ENCODE peak calls at places on chromosomes 13 and 19, in eight cellular contexts. One of them, this sample, is unnamed.

GRCh38 chr13:85265296-85265695 is 533.9 kb downstream of the SLITRK6 start:
- DNase-seq in NCI-H226: no peak
- DNase-seq in SW 1271: no peak
- DNase-seq in activated effector memory CD4-positive, alpha-beta T cell treated with anti-CD3 and anti-CD28 coated beads, Interleukin-2, amount 50 U/mL, for 16 hours: no peak
- DNase-seq in esophagus muscularis mucosa: no peak
- DNase-seq in stimulated activated CD4-positive, alpha-beta T cell treated with anti-CD3 and anti-CD28 coated beads, Interleukin-2, amount 100 ng/mL, for 48 hours: no peak
- DNase-seq in IMR-90: no peak
- DNase-seq in AG09309: no peak
- DNase-seq in this sample: no peak

GRCh38 chr13:33997574-33997973 is 179.6 kb downstream of the RFC3 start:
- DNase-seq in NCI-H226: no peak
- DNase-seq in SW 1271: no peak
- DNase-seq in activated effector memory CD4-positive, alpha-beta T cell treated with anti-CD3 and anti-CD28 coated beads, Interleukin-2, amount 50 U/mL, for 16 hours: no peak
- DNase-seq in esophagus muscularis mucosa: no peak
- DNase-seq in stimulated activated CD4-positive, alpha-beta T cell treated with anti-CD3 and anti-CD28 coated beads, Interleukin-2, amount 100 ng/mL, for 48 hours: no peak
- DNase-seq in IMR-90: no peak
- DNase-seq in AG09309: no peak
- DNase-seq in this sample: no peak

GRCh38 chr19:13155472-13156284 is 5.5 kb downstream of the IER2 start:
- DNase-seq in NCI-H226: peak; percentile 86
- DNase-seq in SW 1271: peak; percentile 41
- DNase-seq in activated effector memory CD4-positive, alpha-beta T cell treated with anti-CD3 and anti-CD28 coated beads, Interleukin-2, amount 50 U/mL, for 16 hours: peak; percentile 90
- DNase-seq in esophagus muscularis mucosa: peak; percentile 93
- DNase-seq in stimulated activated CD4-positive, alpha-beta T cell treated with anti-CD3 and anti-CD28 coated beads, Interleukin-2, amount 100 ng/mL, for 48 hours: no peak
- DNase-seq in IMR-90: peak; percentile 76
- DNase-seq in AG09309: no peak
- DNase-seq in this sample: peak; percentile 74

GRCh38 chr19:42563352-42564210 is 31.1 kb downstream of the CEACAM8 start:
- DNase-seq in NCI-H226: peak; percentile 46
- DNase-seq in SW 1271: peak; percentile 15
- DNase-seq in activated effector memory CD4-positive, alpha-beta T cell treated with anti-CD3 and anti-CD28 coated beads, Interleukin-2, amount 50 U/mL, for 16 hours: no peak
- DNase-seq in esophagus muscularis mucosa: no peak
- DNase-seq in stimulated activated CD4-positive, alpha-beta T cell treated with anti-CD3 and anti-CD28 coated beads, Interleukin-2, amount 100 ng/mL, for 48 hours: no peak
- DNase-seq in IMR-90: peak; percentile 39
- DNase-seq in AG09309: peak; percentile 10
- DNase-seq in this sample: peak; percentile 49

GRCh38 chr19:8466018-8466417 is 21.2 kb downstream of the HNRNPM start:
- DNase-seq in NCI-H226: no peak
- DNase-seq in SW 1271: no peak
- DNase-seq in activated effector memory CD4-positive, alpha-beta T cell treated with anti-CD3 and anti-CD28 coated beads, Interleukin-2, amount 50 U/mL, for 16 hours: no peak
- DNase-seq in esophagus muscularis mucosa: no peak
- DNase-seq in stimulated activated CD4-positive, alpha-beta T cell treated with anti-CD3 and anti-CD28 coated beads, Interleukin-2, amount 100 ng/mL, for 48 hours: no peak
- DNase-seq in IMR-90: peak; percentile 91
- DNase-seq in AG09309: no peak
- DNase-seq in this sample: no peak

GRCh38 chr13:110643324-110643723 is 28.0 kb downstream of the NAXD start:
- DNase-seq in NCI-H226: no peak
- DNase-seq in SW 1271: no peak
- DNase-seq in activated effector memory CD4-positive, alpha-beta T cell treated with anti-CD3 and anti-CD28 coated beads, Interleukin-2, amount 50 U/mL, for 16 hours: no peak
- DNase-seq in esophagus muscularis mucosa: no peak
- DNase-seq in stimulated activated CD4-positive, alpha-beta T cell treated with anti-CD3 and anti-CD28 coated beads, Interleukin-2, amount 100 ng/mL, for 48 hours: no peak
- DNase-seq in IMR-90: no peak
- DNase-seq in AG09309: no peak
- DNase-seq in this sample: no peak

GRCh38 chr19:48845384-48845783 is 9.1 kb upstream of the HSD17B14 start:
- DNase-seq in NCI-H226: no peak
- DNase-seq in SW 1271: no peak
- DNase-seq in activated effector memory CD4-positive, alpha-beta T cell treated with anti-CD3 and anti-CD28 coated beads, Interleukin-2, amount 50 U/mL, for 16 hours: no peak
- DNase-seq in esophagus muscularis mucosa: no peak
- DNase-seq in stimulated activated CD4-positive, alpha-beta T cell treated with anti-CD3 and anti-CD28 coated beads, Interleukin-2, amount 100 ng/mL, for 48 hours: no peak
- DNase-seq in IMR-90: no peak
- DNase-seq in AG09309: no peak
- DNase-seq in this sample: no peak

GRCh38 chr19:49188626-49189200 is 31.1 kb downstream of the TRPM4 start:
- DNase-seq in NCI-H226: no peak
- DNase-seq in SW 1271: no peak
- DNase-seq in activated effector memory CD4-positive, alpha-beta T cell treated with anti-CD3 and anti-CD28 coated beads, Interleukin-2, amount 50 U/mL, for 16 hours: peak; percentile 48
- DNase-seq in esophagus muscularis mucosa: no peak
- DNase-seq in stimulated activated CD4-positive, alpha-beta T cell treated with anti-CD3 and anti-CD28 coated beads, Interleukin-2, amount 100 ng/mL, for 48 hours: no peak
- DNase-seq in IMR-90: no peak
- DNase-seq in AG09309: no peak
- DNase-seq in this sample: no peak

GRCh38 chr19:3275583-3276340 is 51.3 kb downstream of the CELF5 start:
- DNase-seq in NCI-H226: peak; percentile 77
- DNase-seq in SW 1271: peak; percentile 61
- DNase-seq in activated effector memory CD4-positive, alpha-beta T cell treated with anti-CD3 and anti-CD28 coated beads, Interleukin-2, amount 50 U/mL, for 16 hours: peak; percentile 94
- DNase-seq in esophagus muscularis mucosa: no peak
- DNase-seq in stimulated activated CD4-positive, alpha-beta T cell treated with anti-CD3 and anti-CD28 coated beads, Interleukin-2, amount 100 ng/mL, for 48 hours: peak; percentile 90
- DNase-seq in IMR-90: peak; percentile 60
- DNase-seq in AG09309: no peak
- DNase-seq in this sample: peak; percentile 81

GRCh38 chr13:73602295-73602694 is 531.9 kb downstream of the KLF12 start:
- DNase-seq in NCI-H226: peak; percentile 9
- DNase-seq in SW 1271: no peak
- DNase-seq in activated effector memory CD4-positive, alpha-beta T cell treated with anti-CD3 and anti-CD28 coated beads, Interleukin-2, amount 50 U/mL, for 16 hours: no peak
- DNase-seq in esophagus muscularis mucosa: no peak
- DNase-seq in stimulated activated CD4-positive, alpha-beta T cell treated with anti-CD3 and anti-CD28 coated beads, Interleukin-2, amount 100 ng/mL, for 48 hours: no peak
- DNase-seq in IMR-90: peak; percentile 28
- DNase-seq in AG09309: no peak
- DNase-seq in this sample: peak; percentile 67

GRCh38 chr13:81582381-81582780 is 1241.5 kb upstream of the SPRY2 start:
- DNase-seq in NCI-H226: no peak
- DNase-seq in SW 1271: no peak
- DNase-seq in activated effector memory CD4-positive, alpha-beta T cell treated with anti-CD3 and anti-CD28 coated beads, Interleukin-2, amount 50 U/mL, for 16 hours: no peak
- DNase-seq in esophagus muscularis mucosa: no peak
- DNase-seq in stimulated activated CD4-positive, alpha-beta T cell treated with anti-CD3 and anti-CD28 coated beads, Interleukin-2, amount 100 ng/mL, for 48 hours: no peak
- DNase-seq in IMR-90: no peak
- DNase-seq in AG09309: no peak
- DNase-seq in this sample: no peak

GRCh38 chr19:49938662-49939061 is 9.4 kb upstream of the NUP62 start:
- DNase-seq in NCI-H226: no peak
- DNase-seq in SW 1271: no peak
- DNase-seq in activated effector memory CD4-positive, alpha-beta T cell treated with anti-CD3 and anti-CD28 coated beads, Interleukin-2, amount 50 U/mL, for 16 hours: no peak
- DNase-seq in esophagus muscularis mucosa: no peak
- DNase-seq in stimulated activated CD4-positive, alpha-beta T cell treated with anti-CD3 and anti-CD28 coated beads, Interleukin-2, amount 100 ng/mL, for 48 hours: no peak
- DNase-seq in IMR-90: no peak
- DNase-seq in AG09309: no peak
- DNase-seq in this sample: no peak

GRCh38 chr13:80196756-80197155 is 144.2 kb downstream of the SPRY2 start:
- DNase-seq in NCI-H226: no peak
- DNase-seq in SW 1271: no peak
- DNase-seq in activated effector memory CD4-positive, alpha-beta T cell treated with anti-CD3 and anti-CD28 coated beads, Interleukin-2, amount 50 U/mL, for 16 hours: no peak
- DNase-seq in esophagus muscularis mucosa: no peak
- DNase-seq in stimulated activated CD4-positive, alpha-beta T cell treated with anti-CD3 and anti-CD28 coated beads, Interleukin-2, amount 100 ng/mL, for 48 hours: no peak
- DNase-seq in IMR-90: peak; percentile 13
- DNase-seq in AG09309: no peak
- DNase-seq in this sample: no peak

GRCh38 chr13:91313103-91313502 is 34.4 kb upstream of the MIR17HG start:
- DNase-seq in NCI-H226: no peak
- DNase-seq in SW 1271: no peak
- DNase-seq in activated effector memory CD4-positive, alpha-beta T cell treated with anti-CD3 and anti-CD28 coated beads, Interleukin-2, amount 50 U/mL, for 16 hours: no peak
- DNase-seq in esophagus muscularis mucosa: no peak
- DNase-seq in stimulated activated CD4-positive, alpha-beta T cell treated with anti-CD3 and anti-CD28 coated beads, Interleukin-2, amount 100 ng/mL, for 48 hours: no peak
- DNase-seq in IMR-90: peak; percentile 1
- DNase-seq in AG09309: no peak
- DNase-seq in this sample: peak; percentile 19

GRCh38 chr13:97460004-97460756 is 26.2 kb downstream of the RAP2A start:
- DNase-seq in NCI-H226: no peak
- DNase-seq in SW 1271: no peak
- DNase-seq in activated effector memory CD4-positive, alpha-beta T cell treated with anti-CD3 and anti-CD28 coated beads, Interleukin-2, amount 50 U/mL, for 16 hours: no peak
- DNase-seq in esophagus muscularis mucosa: no peak
- DNase-seq in stimulated activated CD4-positive, alpha-beta T cell treated with anti-CD3 and anti-CD28 coated beads, Interleukin-2, amount 100 ng/mL, for 48 hours: no peak
- DNase-seq in IMR-90: peak; percentile 38
- DNase-seq in AG09309: no peak
- DNase-seq in this sample: no peak

GRCh38 chr19:39518458-39518857 is 3.5 kb downstream of the SELENOV start:
- DNase-seq in NCI-H226: no peak
- DNase-seq in SW 1271: no peak
- DNase-seq in activated effector memory CD4-positive, alpha-beta T cell treated with anti-CD3 and anti-CD28 coated beads, Interleukin-2, amount 50 U/mL, for 16 hours: no peak
- DNase-seq in esophagus muscularis mucosa: no peak
- DNase-seq in stimulated activated CD4-positive, alpha-beta T cell treated with anti-CD3 and anti-CD28 coated beads, Interleukin-2, amount 100 ng/mL, for 48 hours: no peak
- DNase-seq in IMR-90: no peak
- DNase-seq in AG09309: no peak
- DNase-seq in this sample: no peak

GRCh38 chr13:93505104-93505952 is 278.7 kb downstream of the GPC6 start:
- DNase-seq in NCI-H226: peak; percentile 20
- DNase-seq in SW 1271: no peak
- DNase-seq in activated effector memory CD4-positive, alpha-beta T cell treated with anti-CD3 and anti-CD28 coated beads, Interleukin-2, amount 50 U/mL, for 16 hours: no peak
- DNase-seq in esophagus muscularis mucosa: no peak
- DNase-seq in stimulated activated CD4-positive, alpha-beta T cell treated with anti-CD3 and anti-CD28 coated beads, Interleukin-2, amount 100 ng/mL, for 48 hours: no peak
- DNase-seq in IMR-90: peak; percentile 72
- DNase-seq in AG09309: no peak
- DNase-seq in this sample: no peak

GRCh38 chr13:84279166-84279565 is 396.9 kb upstream of the SLITRK1 start:
- DNase-seq in NCI-H226: peak; percentile 70
- DNase-seq in SW 1271: no peak
- DNase-seq in activated effector memory CD4-positive, alpha-beta T cell treated with anti-CD3 and anti-CD28 coated beads, Interleukin-2, amount 50 U/mL, for 16 hours: no peak
- DNase-seq in esophagus muscularis mucosa: no peak
- DNase-seq in stimulated activated CD4-positive, alpha-beta T cell treated with anti-CD3 and anti-CD28 coated beads, Interleukin-2, amount 100 ng/mL, for 48 hours: no peak
- DNase-seq in IMR-90: peak; percentile 1
- DNase-seq in AG09309: no peak
- DNase-seq in this sample: no peak

This sample was measured in H4.